ENCODE peak calls at places on chromosomes 2 and 18, in ten cellular contexts. Z is hepatocyte, N is cardiac muscle cell, B is GM12865, E is PC-3, D is brain microvascular endothelial cell, I is Caco-2, P is dorsolateral prefrontal cortex, L is lower lobe of right lung, O is MM.1S. R is an unnamed sample.

GRCh38 chr18:75276813-75277628 is 66.4 kb downstream of the TSHZ1 start:
- DNase-seq in P (no peak), I (no peak), D (peak; percentile 20), E (no peak), L (no peak), N (no peak), Z (no peak), B (no peak), O (no peak), R (peak; percentile 47)

GRCh38 chr2:203743441-203743932 is 37.0 kb downstream of the CD28 start:
- DNase-seq in P (no peak), Z (no peak), B (no peak), L (no peak), D (no peak), N (no peak), O (no peak), I (no peak), E (no peak), R (no peak)

GRCh38 chr2:68714866-68715265 is 19.7 kb upstream of the ARHGAP25 start:
- DNase-seq in P (no peak), N (no peak), O (peak; percentile 91), B (peak; percentile 91), Z (no peak), D (no peak), I (no peak), L (peak; percentile 85), E (no peak), R (no peak)

GRCh38 chr2:75098856-75099255 is 100.5 kb downstream of the TACR1 start:
- DNase-seq in N (peak; percentile 28), B (peak; percentile 64), P (no peak), O (no peak), E (peak; percentile 53), D (no peak), L (no peak), I (no peak), Z (peak; percentile 19), R (no peak)

GRCh38 chr18:55165399-55166125 is 206.3 kb upstream of the CCDC68 start:
- DNase-seq in I (peak; percentile 36), P (no peak), E (no peak), Z (no peak), D (no peak), O (no peak), N (no peak), B (no peak), L (no peak), R (no peak)

GRCh38 chr2:139378373-139378772 is 598.2 kb upstream of the NXPH2 start:
- DNase-seq in I (no peak), Z (no peak), N (no peak), O (no peak), D (no peak), E (no peak), B (no peak), P (no peak), L (no peak), R (no peak)

GRCh38 chr18:25503567-25504081 is 151.7 kb upstream of the ZNF521 start:
- DNase-seq in D (peak; percentile 74), N (peak; percentile 55), Z (peak; percentile 77), I (peak; percentile 28), P (peak; percentile 52), E (peak; percentile 42), L (no peak), B (no peak), O (no peak), R (peak; percentile 5)

GRCh38 chr2:127901339-127902072 is 15.8 kb upstream of the AMMECR1L start:
- DNase-seq in E (no peak), O (no peak), N (no peak), B (no peak), Z (peak; percentile 42), P (no peak), D (peak; percentile 11), L (no peak), I (no peak), R (no peak)

GRCh38 chr18:59540819-59541218 is 156.4 kb downstream of the CCBE1 start:
- DNase-seq in P (no peak), I (no peak), B (no peak), D (peak; percentile 21), E (no peak), N (no peak), Z (no peak), O (no peak), L (no peak), R (peak; percentile 47)

GRCh38 chr18:8367217-8367988 is 241.8 kb upstream of the RAB12 start:
- DNase-seq in Z (peak; percentile 70), L (peak; percentile 62), B (peak; percentile 7), I (no peak), E (peak; percentile 49), P (peak; percentile 54), N (peak; percentile 77), O (peak; percentile 81), D (no peak), R (no peak)
- H3K4me3 ChIP-seq in Z (no peak overlapping the region), L (peak overlapping the region; percentile 41), B (no peak overlapping the region), I (no peak overlapping the region), E (peak overlapping the region; percentile 61), P (peak overlapping the region; percentile 40), N (peak overlapping the region; percentile 9), O (peak overlapping the region; percentile 37), D (peak overlapping the region; percentile 27), R (peak overlapping the region; percentile 34)

GRCh38 chr2:165407464-165407863 is 62.0 kb upstream of the CSRNP3 start:
- DNase-seq in Z (no peak), B (no peak), I (no peak), E (peak; percentile 25), O (no peak), P (no peak), D (no peak), N (no peak), L (no peak), R (no peak)

GRCh38 chr2:165408191-165408590 is 61.3 kb upstream of the CSRNP3 start:
- DNase-seq in D (no peak), I (no peak), N (no peak), O (no peak), E (peak; percentile 83), P (no peak), B (no peak), L (no peak), Z (no peak), R (no peak)

GRCh38 chr2:165402142-165402541 is 67.4 kb upstream of the CSRNP3 start:
- DNase-seq in Z (peak; percentile 16), O (no peak), P (no peak), N (no peak), E (peak; percentile 41), I (no peak), B (no peak), L (no peak), D (no peak), R (no peak)

GRCh38 chr2:165410231-165410630 is 59.3 kb upstream of the CSRNP3 start:
- DNase-seq in Z (no peak), D (no peak), L (no peak), I (no peak), E (no peak), O (no peak), N (no peak), P (no peak), B (no peak), R (no peak)

GRCh38 chr2:165406053-165406628 is 63.4 kb upstream of the CSRNP3 start:
- DNase-seq in L (no peak), B (no peak), Z (no peak), N (no peak), P (no peak), E (peak; percentile 97), I (no peak), O (no peak), D (peak; percentile 34), R (no peak)
- TF ChIP-seq CTCF in L (no peak), B (no peak), Z (no peak), N (no peak), P (no peak), E (peak; percentile 52), I (no peak), O (no peak), D (no peak), R (no peak)

GRCh38 chr2:121019756-121020155 is 265.2 kb downstream of the TFCP2L1 start:
- DNase-seq in E (no peak), Z (no peak), O (no peak), L (no peak), N (no peak), I (no peak), B (no peak), P (no peak), D (no peak), R (no peak)
- H3K4me3 ChIP-seq in E (no peak overlapping the region), Z (no peak overlapping the region), O (no peak overlapping the region), L (no peak overlapping the region), N (no peak overlapping the region), I (no peak overlapping the region), B (no peak overlapping the region), P (no peak overlapping the region), D (no peak overlapping the region), R (no peak overlapping the region)

GRCh38 chr2:96914332-96914731 is 44.5 kb upstream of the SEMA4C start:
- DNase-seq in B (no peak), P (no peak), N (no peak), L (no peak), Z (no peak), D (no peak), O (no peak), E (peak; percentile 45), I (no peak), R (no peak)

GRCh38 chr2:96918092-96918753 is 48.3 kb upstream of the SEMA4C start:
- DNase-seq in N (no peak), I (no peak), O (no peak), E (no peak), P (no peak), D (no peak), Z (no peak), B (no peak), L (no peak), R (no peak)

GRCh38 chr2:96917008-96917575 is 47.2 kb upstream of the SEMA4C start:
- DNase-seq in E (peak; percentile 43), Z (no peak), N (no peak), P (no peak), I (no peak), D (no peak), O (no peak), L (no peak), B (no peak), R (no peak)

GRCh38 chr2:96918754-96919550 is 49.1 kb upstream of the SEMA4C start:
- DNase-seq in B (no peak), D (no peak), O (no peak), E (no peak), Z (no peak), L (no peak), P (no peak), I (peak; percentile 52), N (no peak), R (no peak)

GRCh38 chr2:96916156-96917007 is 46.5 kb upstream of the SEMA4C start:
- DNase-seq in D (no peak), P (peak; percentile 75), L (no peak), Z (no peak), E (no peak), N (no peak), I (peak; percentile 54), B (no peak), O (no peak), R (no peak)
- TF ChIP-seq CTCF in D (peak; percentile 41), P (peak; percentile 36), L (no peak), Z (peak; percentile 3), E (peak; percentile 20), N (no peak), I (no peak), B (no peak), O (no peak), R (no peak)

GRCh38 chr2:84889332-84889731 is 8.4 kb upstream of the TRABD2A start:
- DNase-seq in L (no peak), Z (no peak), N (no peak), B (no peak), D (no peak), I (no peak), P (no peak), O (no peak), E (no peak), R (no peak)
- H3K4me3 ChIP-seq in L (peak overlapping the region; percentile 43), Z (no peak overlapping the region), N (no peak overlapping the region), B (peak overlapping the region; percentile 46), D (no peak overlapping the region), I (no peak overlapping the region), P (no peak overlapping the region), O (peak overlapping the region; percentile 26), E (no peak overlapping the region), R (no peak overlapping the region)

R was measured in AG04449.